ENCODE peak calls at places on chromosomes 5 and 9, in six cellular contexts. N is fibroblast of lung, T is substantia nigra, L is NCI-H1092 treated with DMSO at 0.1 percent for 48 hours, I is adipocyte, H is transverse colon. B is an unnamed sample.

GRCh38 chr9:79196606-79197005 is 375.2 kb upstream of the TLE4 start:
- DNase-seq in H (no peak), T (no peak), L (no peak), N (peak), I (peak), B (no peak)

GRCh38 chr9:88388886-88389617 is 808 bp downstream of the SPIN1 start:
- DNase-seq in I (peak), L (peak), N (peak), T (peak), H (peak), B (peak)

GRCh38 chr5:179459771-179460170 is 90.6 kb upstream of the RUFY1 start:
- DNase-seq in I (peak), H (no peak), L (no peak), T (no peak), N (no peak), B (no peak)

GRCh38 chr5:1330146-1330846 is 14.6 kb downstream of the CLPTM1L start:
- DNase-seq in L (no peak), I (no peak), N (peak), H (peak), T (no peak), B (no peak)

GRCh38 chr5:1799602-1800469 is at the start of gene MRPL36:
- DNase-seq in I (peak), L (peak), T (peak), H (peak), N (peak), B (peak)

GRCh38 chr9:70517926-70518325 is 103.5 kb upstream of the KLF9 start:
- DNase-seq in L (no peak), I (no peak), T (no peak), N (no peak), H (no peak), B (no peak)

GRCh38 chr5:174825587-174825986 is 101.2 kb downstream of the MSX2 start:
- DNase-seq in L (no peak), T (no peak), I (peak), H (no peak), N (peak), B (no peak)

GRCh38 chr9:89770779-89771178 is 166.0 kb downstream of the GADD45G start:
- DNase-seq in T (no peak), N (no peak), L (peak), I (no peak), H (no peak), B (no peak)

GRCh38 chr9:72577212-72577753 is 55.9 kb downstream of the TMC1 start:
- DNase-seq in T (no peak), I (peak), H (no peak), N (peak), L (no peak), B (no peak)

GRCh38 chr5:112351225-112351624 is 67.9 kb downstream of the EPB41L4A start:
- DNase-seq in N (no peak), H (no peak), I (no peak), L (no peak), T (no peak), B (no peak)

GRCh38 chr5:160312139-160312959 is at the start of gene CCNJL:
- DNase-seq in N (peak), I (peak), T (peak), H (peak), L (peak), B (peak)

GRCh38 chr5:169115725-169116124 is 185.2 kb downstream of the SLIT3 start:
- DNase-seq in N (no peak), H (no peak), I (no peak), L (no peak), T (no peak), B (no peak)